ENCODE peak calls at places on chromosomes 7 and 10, in four cellular contexts. F is NCI-H748 treated with DMSO at 0.1 percent for 48 hours, W is activated T-helper 1 cell treated with Interleukin-2 at 50 U/mL for 16 hours, B is fibroblast of pulmonary artery. Q is an unnamed sample.

GRCh38 chr10:102227050-102227449 is 951 bp downstream of the ELOVL3 start:
- DNase-seq in F (no peak), W (no peak), B (peak), Q (no peak)

GRCh38 chr7:78130443-78131200 is 332.0 kb downstream of the PHTF2 start:
- DNase-seq in F (no peak), W (no peak), B (no peak), Q (no peak)

GRCh38 chr10:128701381-128701780 is 575.2 kb upstream of the MKI67 start:
- DNase-seq in F (no peak), W (no peak), B (no peak), Q (no peak)

GRCh38 chr7:1197997-1198632 is 34.6 kb upstream of the UNCX start:
- DNase-seq in F (no peak), W (no peak), B (peak), Q (no peak)

GRCh38 chr7:1288390-1288995 is 55.8 kb downstream of the UNCX start:
- DNase-seq in F (no peak), W (no peak), B (no peak), Q (no peak)

GRCh38 chr10:14329609-14330246 is 996 bp downstream of the FRMD4A start:
- DNase-seq in F (no peak), W (no peak), B (no peak), Q (no peak)

GRCh38 chr10:101354584-101355070 is 662 bp downstream of the BTRC start:
- DNase-seq in F (no peak), W (no peak), B (no peak), Q (no peak)

GRCh38 chr10:132765435-132765834 is 20.5 kb downstream of the NKX6-2 start:
- DNase-seq in F (no peak), W (no peak), B (no peak), Q (no peak)

GRCh38 chr7:114375914-114376313 is 38.7 kb upstream of the FOXP2 start:
- DNase-seq in F (no peak), W (no peak), B (no peak), Q (no peak)

GRCh38 chr10:70478191-70479160 is at the start of gene PALD1:
- DNase-seq in F (no peak), W (peak), B (peak), Q (peak)

GRCh38 chr7:116236020-116236630 is 25.8 kb downstream of the TES start:
- DNase-seq in F (peak), W (peak), B (peak), Q (peak)

GRCh38 chr7:159121068-159121467 is 23.6 kb downstream of the VIPR2 start:
- DNase-seq in F (no peak), W (no peak), B (no peak), Q (no peak)

GRCh38 chr10:5284311-5285057 is 80.3 kb upstream of the UCN3 start:
- DNase-seq in F (no peak), W (no peak), B (peak), Q (peak)

GRCh38 chr10:15515207-15515606 is 144.1 kb upstream of the FAM171A1 start:
- DNase-seq in F (no peak), W (no peak), B (no peak), Q (no peak)

GRCh38 chr10:131816941-131817700 is 83.7 kb upstream of the PPP2R2D start:
- DNase-seq in F (no peak), W (no peak), B (no peak), Q (no peak)

GRCh38 chr7:18796216-18796615 is 300.7 kb downstream of the HDAC9 start:
- DNase-seq in F (no peak), W (no peak), B (no peak), Q (no peak)

GRCh38 chr7:28629216-28629848 is 217.0 kb downstream of the CREB5 start:
- DNase-seq in F (no peak), W (no peak), B (peak), Q (no peak)

GRCh38 chr7:14870394-14870793 is 32.2 kb downstream of the DGKB start:
- DNase-seq in F (no peak), W (no peak), B (no peak), Q (no peak)

GRCh38 chr7:104328308-104328969 is at the start of gene LHFPL3:
- DNase-seq in F (peak), W (no peak), B (no peak), Q (no peak)

GRCh38 chr7:133705596-133705995 is 421.5 kb upstream of the LRGUK start:
- DNase-seq in F (no peak), W (no peak), B (peak), Q (peak)

GRCh38 chr10:132546567-132547420 is 9.2 kb downstream of the INPP5A start:
- DNase-seq in F (no peak), W (no peak), B (no peak), Q (peak)

GRCh38 chr10:127016331-127016730 is 111.1 kb downstream of the DOCK1 start:
- DNase-seq in F (no peak), W (no peak), B (no peak), Q (no peak)

GRCh38 chr7:25846722-25847121 is 305.3 kb upstream of the NFE2L3 start:
- DNase-seq in F (no peak), W (no peak), B (peak), Q (no peak)

GRCh38 chr10:103912759-103913158 is 5.2 kb downstream of the STN1 start:
- DNase-seq in F (no peak), W (no peak), B (no peak), Q (no peak)

GRCh38 chr10:26095781-26096180 is 120.8 kb upstream of the GAD2 start:
- DNase-seq in F (no peak), W (no peak), B (no peak), Q (no peak)

GRCh38 chr7:5422324-5423271 is 1.0 kb downstream of the TNRC18 start:
- DNase-seq in F (peak), W (no peak), B (no peak), Q (peak)

GRCh38 chr7:66748791-66749190 is 8.3 kb downstream of the RABGEF1 start:
- DNase-seq in F (no peak), W (no peak), B (no peak), Q (no peak)

Q was measured in dermis blood vessel endothelial cell.